ENCODE peak calls at places on chromosomes 7 and 10, in four cellular contexts. K is PC-3, I is GM13977, B is HFFc6. S is an unnamed sample.

GRCh38 chr7:68015565-68016532 is 1019.2 kb downstream of the TYW1 start:
- DNase-seq in K (no peak), I (no peak), B (no peak), S (no peak)

GRCh38 chr10:49744091-49744685 is 17.9 kb downstream of the OGDHL start:
- DNase-seq in K (no peak), I (no peak), B (no peak), S (no peak)

GRCh38 chr7:94700926-94701554 is 45.1 kb upstream of the SGCE start:
- DNase-seq in K (peak), I (no peak), B (no peak), S (no peak)

GRCh38 chr7:25122373-25122772 is 2.7 kb downstream of the CYCS start:
- DNase-seq in K (no peak), I (no peak), B (peak), S (no peak)

GRCh38 chr7:116426428-116427156 is 72.9 kb upstream of the CAV2 start:
- DNase-seq in K (peak), I (no peak), B (peak), S (no peak)

GRCh38 chr10:34254596-34254995 is 560.5 kb downstream of the PARD3 start:
- DNase-seq in K (peak), I (no peak), B (peak), S (no peak)

GRCh38 chr10:112269266-112269665 is 13.9 kb upstream of the TECTB start:
- DNase-seq in K (no peak), I (peak), B (peak), S (no peak)

GRCh38 chr7:26705567-26705966 is 158.8 kb downstream of the SKAP2 start:
- DNase-seq in K (peak), I (no peak), B (peak), S (no peak)

GRCh38 chr7:66015440-66016130 is 33.6 kb upstream of the GUSB start:
- DNase-seq in K (no peak), I (no peak), B (no peak), S (no peak)

GRCh38 chr7:151372612-151373265 is 31.1 kb downstream of the NUB1 start:
- DNase-seq in K (no peak), I (no peak), B (no peak), S (no peak)

GRCh38 chr10:3868274-3868669 is 83.3 kb upstream of the KLF6 start:
- DNase-seq in K (no peak), I (no peak), B (no peak), S (no peak)

GRCh38 chr7:134547738-134548054 is 1.2 kb upstream of the AKR1B15 start:
- DNase-seq in K (peak), I (peak), B (peak), S (peak)

GRCh38 chr7:28558236-28558635 is 145.9 kb downstream of the CREB5 start:
- DNase-seq in K (peak), I (no peak), B (no peak), S (no peak)

GRCh38 chr7:151686826-151687225 is 167.1 kb upstream of the RHEB start:
- DNase-seq in K (no peak), I (peak), B (no peak), S (no peak)

GRCh38 chr7:117889611-117890010 is 16.4 kb upstream of the CTTNBP2 start:
- DNase-seq in K (no peak), I (no peak), B (no peak), S (no peak)
- TF ChIP-seq CTCF in K (no peak), I (no peak), B (no peak), S (no peak)

GRCh38 chr7:33043875-33044718 is 18.5 kb downstream of the NT5C3A start:
- DNase-seq in K (peak), I (no peak), B (no peak), S (no peak)
- TF ChIP-seq CTCF in K (peak), I (no peak), B (no peak), S (no peak)

GRCh38 chr7:131107343-131108211 is 220.1 kb upstream of the MKLN1 start:
- DNase-seq in K (peak), I (peak), B (peak), S (no peak)
- TF ChIP-seq CTCF in K (no peak), I (peak), B (peak), S (no peak)

GRCh38 chr10:86387221-86387794 is 20.7 kb upstream of the GRID1 start:
- DNase-seq in K (no peak), I (peak), B (no peak), S (no peak)
- TF ChIP-seq CTCF in K (no peak), I (peak), B (peak), S (no peak)

GRCh38 chr7:57308631-57309408 is 141.2 kb upstream of the ZNF716 start:
- DNase-seq in K (no peak), I (no peak), B (no peak), S (no peak)
- TF ChIP-seq CTCF in K (peak), I (peak), B (peak), S (no peak)